ENCODE peak calls at places on chromosome 5, in five cellular contexts. One of them, this sample, is unnamed.

GRCh38 chr5:131386779-131387178 is 122.9 kb downstream of the CDC42SE2 start:
- DNase-seq in A549: no peak
- DNase-seq in DMS79: peak
- DNase-seq in H54: no peak
- DNase-seq in BJ: no peak
- DNase-seq in this sample: no peak

GRCh38 chr5:91189480-91190332 is 193.4 kb downstream of the ARRDC3 start:
- DNase-seq in A549: peak
- DNase-seq in DMS79: no peak
- DNase-seq in H54: peak
- DNase-seq in BJ: peak
- DNase-seq in this sample: peak

GRCh38 chr5:138849439-138849838 is 25.7 kb downstream of the LRRTM2 start:
- DNase-seq in A549: no peak
- DNase-seq in DMS79: no peak
- DNase-seq in H54: no peak
- DNase-seq in BJ: peak
- DNase-seq in this sample: no peak

GRCh38 chr5:96816430-96816939 is 8.7 kb upstream of the ERAP1 start:
- DNase-seq in A549: no peak
- DNase-seq in DMS79: no peak
- DNase-seq in H54: no peak
- DNase-seq in BJ: no peak
- DNase-seq in this sample: no peak

GRCh38 chr5:176831425-176831824 is 21.1 kb downstream of the UNC5A start:
- DNase-seq in A549: no peak
- DNase-seq in DMS79: no peak
- DNase-seq in H54: no peak
- DNase-seq in BJ: no peak
- DNase-seq in this sample: no peak

GRCh38 chr5:36238896-36239295 is 2.8 kb downstream of the NADK2 start:
- DNase-seq in A549: no peak
- DNase-seq in DMS79: no peak
- DNase-seq in H54: no peak
- DNase-seq in BJ: no peak
- DNase-seq in this sample: peak

GRCh38 chr5:136802382-136802781 is 437.0 kb upstream of the TRPC7 start:
- DNase-seq in A549: peak
- DNase-seq in DMS79: peak
- DNase-seq in H54: no peak
- DNase-seq in BJ: no peak
- DNase-seq in this sample: peak

GRCh38 chr5:127355342-127355741 is 64.7 kb downstream of the MEGF10 start:
- DNase-seq in A549: no peak
- DNase-seq in DMS79: no peak
- DNase-seq in H54: no peak
- DNase-seq in BJ: no peak
- DNase-seq in this sample: no peak

GRCh38 chr5:15634771-15635347 is 134.9 kb downstream of the FBXL7 start:
- DNase-seq in A549: no peak
- DNase-seq in DMS79: no peak
- DNase-seq in H54: no peak
- DNase-seq in BJ: no peak
- DNase-seq in this sample: no peak

GRCh38 chr5:72109625-72110024 is 2.4 kb downstream of the MAP1B start:
- DNase-seq in A549: peak
- DNase-seq in DMS79: no peak
- DNase-seq in H54: no peak
- DNase-seq in BJ: no peak
- DNase-seq in this sample: peak

GRCh38 chr5:108801776-108802175 is 54.1 kb downstream of the FER start:
- DNase-seq in A549: peak
- DNase-seq in DMS79: no peak
- DNase-seq in H54: peak
- DNase-seq in BJ: peak
- DNase-seq in this sample: no peak

GRCh38 chr5:124663101-124663506 is 83.3 kb downstream of the ZNF608 start:
- DNase-seq in A549: no peak
- DNase-seq in DMS79: no peak
- DNase-seq in H54: no peak
- DNase-seq in BJ: no peak
- DNase-seq in this sample: no peak

GRCh38 chr5:177996660-177997318 is 747 bp upstream of the PROP1 start:
- DNase-seq in A549: no peak
- DNase-seq in DMS79: no peak
- DNase-seq in H54: no peak
- DNase-seq in BJ: no peak
- DNase-seq in this sample: no peak

GRCh38 chr5:119583684-119584083 is 45.7 kb upstream of the FAM170A start:
- DNase-seq in A549: no peak
- DNase-seq in DMS79: no peak
- DNase-seq in H54: no peak
- DNase-seq in BJ: no peak
- DNase-seq in this sample: no peak

GRCh38 chr5:165139262-165139661 is 1633.8 kb downstream of the MAT2B start:
- DNase-seq in A549: no peak
- DNase-seq in DMS79: no peak
- DNase-seq in H54: no peak
- DNase-seq in BJ: no peak
- DNase-seq in this sample: no peak

GRCh38 chr5:166699616-166700015 is 1591.8 kb upstream of the WWC1 start:
- DNase-seq in A549: no peak
- DNase-seq in DMS79: no peak
- DNase-seq in H54: no peak
- DNase-seq in BJ: no peak
- DNase-seq in this sample: no peak

GRCh38 chr5:157167219-157167621 is 1.2 kb upstream of the GARIN3 start:
- DNase-seq in A549: no peak
- DNase-seq in DMS79: no peak
- DNase-seq in H54: no peak
- DNase-seq in BJ: no peak
- DNase-seq in this sample: no peak

GRCh38 chr5:137563646-137564474 is 64.7 kb upstream of the SPOCK1 start:
- DNase-seq in A549: no peak
- DNase-seq in DMS79: no peak
- DNase-seq in H54: peak
- DNase-seq in BJ: peak
- DNase-seq in this sample: peak

This sample was measured in globus pallidus.